ENCODE peak calls at places on chromosomes 13 and 19, in six cellular contexts. N, M, R, P, D and W are unnamed samples.

GRCh38 chr19:45952691-45953505 is 20.8 kb downstream of the NOVA2 start:
- DNase-seq in D (peak; percentile 42), N (peak; percentile 18), P (peak; percentile 8), M (peak; percentile 98), R (no peak), W (peak; percentile 85)

GRCh38 chr19:32324631-32325215 is 20.7 kb upstream of the ZNF507 start:
- DNase-seq in D (no peak), N (no peak), M (no peak), R (no peak), P (no peak), W (no peak)

GRCh38 chr13:30743319-30744055 is 8.1 kb downstream of the ALOX5AP start:
- DNase-seq in D (no peak), R (peak; percentile 99), M (no peak), N (no peak), P (peak; percentile 95), W (no peak)

GRCh38 chr19:19026299-19026971 is 6.9 kb downstream of the SUGP2 start:
- DNase-seq in R (no peak), M (no peak), D (no peak), P (no peak), N (no peak), W (no peak)

GRCh38 chr19:41739361-41739760 is 16.0 kb upstream of the CEACAM6 start:
- DNase-seq in R (no peak), M (no peak), N (no peak), P (no peak), D (no peak), W (no peak)

GRCh38 chr13:37741536-37741935 is 128.0 kb downstream of the TRPC4 start:
- DNase-seq in M (no peak), R (no peak), N (no peak), D (no peak), P (no peak), W (no peak)

GRCh38 chr19:29086182-29086581 is 126.8 kb downstream of the UQCRFS1 start:
- DNase-seq in R (no peak), N (no peak), M (no peak), P (no peak), D (no peak), W (no peak)

GRCh38 chr19:2613507-2614295 is 88.8 kb downstream of the GNG7 start:
- DNase-seq in N (no peak), M (no peak), P (no peak), D (no peak), R (peak; percentile 39), W (no peak)

GRCh38 chr19:49862411-49863253 is 4.7 kb downstream of the PNKP start:
- DNase-seq in N (no peak), P (no peak), D (no peak), R (no peak), M (peak; percentile 30), W (no peak)

GRCh38 chr19:33603377-33603776 is 18.4 kb upstream of the CHST8 start:
- DNase-seq in D (no peak), R (no peak), M (no peak), N (no peak), P (no peak), W (no peak)

GRCh38 chr19:45863840-45864628 is at the start of gene FOXA3:
- DNase-seq in N (no peak), R (peak; percentile 30), D (no peak), M (peak; percentile 62), P (no peak), W (no peak)

GRCh38 chr13:48730971-48731658 is 77.4 kb downstream of the CYSLTR2 start:
- DNase-seq in R (no peak), M (peak; percentile 12), P (peak; percentile 75), D (no peak), N (no peak), W (no peak)

GRCh38 chr13:103033999-103034398 is 32.2 kb downstream of the SLC10A2 start:
- DNase-seq in M (no peak), D (no peak), N (no peak), R (no peak), P (no peak), W (no peak)

GRCh38 chr19:34482380-34483250 is 1.1 kb downstream of the WTIP start:
- DNase-seq in N (no peak), R (no peak), P (no peak), M (peak; percentile 18), D (no peak), W (no peak)

GRCh38 chr19:18802354-18802753 is 11.2 kb upstream of the COMP start:
- DNase-seq in P (no peak), R (no peak), N (no peak), M (peak; percentile 48), D (no peak), W (peak; percentile 81)

GRCh38 chr19:39941615-39942507 is 7.4 kb upstream of the FCGBP start:
- DNase-seq in R (no peak), P (no peak), N (no peak), D (peak; percentile 14), M (no peak), W (no peak)

GRCh38 chr13:90706631-90707030 is 640.9 kb upstream of the MIR17HG start:
- DNase-seq in N (no peak), P (no peak), D (no peak), M (no peak), R (no peak), W (no peak)

GRCh38 chr19:50568321-50569022 is at the start of gene LRRC4B:
- DNase-seq in D (no peak), N (no peak), R (no peak), P (no peak), M (no peak), W (no peak)

GRCh38 chr19:45790942-45791341 is 1.7 kb downstream of the DMWD start:
- DNase-seq in N (no peak), P (no peak), D (peak; percentile 27), M (no peak), R (no peak), W (no peak)

GRCh38 chr13:94073006-94073744 is 406.3 kb downstream of the DCT start:
- DNase-seq in D (no peak), R (peak; percentile 32), M (peak; percentile 66), N (no peak), P (peak; percentile 83), W (no peak)

GRCh38 chr19:40420766-40421467 is 4.9 kb downstream of the SERTAD1 start:
- DNase-seq in M (peak; percentile 69), P (peak; percentile 85), N (peak; percentile 63), D (peak; percentile 95), R (peak; percentile 79), W (no peak)

GRCh38 chr19:44856438-44857083 is 10.5 kb downstream of the NECTIN2 start:
- DNase-seq in D (peak; percentile 52), P (no peak), R (peak; percentile 70), N (no peak), M (peak; percentile 84), W (no peak)

GRCh38 chr13:51453959-51454703 is 1.3 kb upstream of the INTS6 start:
- DNase-seq in N (peak; percentile 28), P (peak; percentile 3), M (peak; percentile 59), R (peak; percentile 26), D (peak; percentile 29), W (no peak)

GRCh38 chr19:20414133-20414532 is 151.4 kb downstream of the ZNF737 start:
- DNase-seq in N (no peak), P (no peak), M (no peak), D (no peak), R (no peak), W (no peak)

GRCh38 chr13:98239156-98240076 is 62.3 kb upstream of the RNF113B start:
- DNase-seq in N (no peak), R (no peak), P (no peak), M (peak; percentile 98), D (no peak), W (no peak)

GRCh38 chr19:57566396-57567256 is 7.0 kb upstream of the ZNF550 start:
- DNase-seq in R (no peak), D (no peak), M (peak; percentile 2), N (no peak), P (no peak), W (no peak)

GRCh38 chr19:52542984-52543664 is 15.7 kb downstream of the ZNF808 start:
- DNase-seq in D (no peak), P (no peak), M (no peak), N (no peak), R (no peak), W (no peak)